ENCODE peak calls at places on chromosomes 5 and 9, in five cellular contexts. M is BE2C, G is GM23338, B is small intestine, P is cardiac muscle cell. F is an unnamed sample. For H3K36me3, the result is how much of the 10 kb centered on the place peaks cover.

GRCh38 chr5:31133488-31133887 is 60.0 kb upstream of the CDH6 start:
- DNase-seq in M (no peak), G (no peak), B (no peak), P (peak), F (no peak)

GRCh38 chr5:111641533-111642230 is 115.3 kb downstream of the NREP start:
- DNase-seq in M (no peak), G (no peak), B (no peak), P (peak), F (no peak)

GRCh38 chr5:168366124-168366523 is 74.7 kb downstream of the WWC1 start:
- DNase-seq in M (no peak), G (no peak), B (no peak), P (peak), F (no peak)

GRCh38 chr5:146284016-146284415 is 54.6 kb upstream of the POU4F3 start:
- DNase-seq in M (no peak), G (no peak), B (no peak), P (no peak), F (no peak)

GRCh38 chr5:106757672-106758071 is 913.1 kb downstream of the EFNA5 start:
- DNase-seq in M (no peak), G (no peak), B (no peak), P (no peak), F (no peak)

GRCh38 chr9:79862921-79863890 is 291.4 kb downstream of the TLE4 start:
- DNase-seq in M (no peak), G (no peak), B (no peak), P (no peak), F (no peak)

GRCh38 chr5:51387854-51388320 is 4.6 kb downstream of the ISL1 start:
- DNase-seq in M (peak), G (peak), B (no peak), P (no peak), F (no peak)

GRCh38 chr9:100595391-100596199 is 17.7 kb downstream of the CAVIN4 start:
- DNase-seq in M (peak), G (peak), B (peak), P (peak), F (no peak)

GRCh38 chr9:16213781-16214515 is 656.5 kb downstream of the BNC2 start:
- DNase-seq in M (no peak), G (no peak), B (no peak), P (peak), F (peak)

GRCh38 chr5:91632871-91633270 is 249.8 kb upstream of the ARRDC3 start:
- DNase-seq in M (no peak), G (no peak), B (no peak), P (no peak), F (no peak)

GRCh38 chr9:79701651-79702050 is 129.9 kb downstream of the TLE4 start:
- DNase-seq in M (no peak), G (no peak), B (no peak), P (no peak), F (peak)

DNA sequence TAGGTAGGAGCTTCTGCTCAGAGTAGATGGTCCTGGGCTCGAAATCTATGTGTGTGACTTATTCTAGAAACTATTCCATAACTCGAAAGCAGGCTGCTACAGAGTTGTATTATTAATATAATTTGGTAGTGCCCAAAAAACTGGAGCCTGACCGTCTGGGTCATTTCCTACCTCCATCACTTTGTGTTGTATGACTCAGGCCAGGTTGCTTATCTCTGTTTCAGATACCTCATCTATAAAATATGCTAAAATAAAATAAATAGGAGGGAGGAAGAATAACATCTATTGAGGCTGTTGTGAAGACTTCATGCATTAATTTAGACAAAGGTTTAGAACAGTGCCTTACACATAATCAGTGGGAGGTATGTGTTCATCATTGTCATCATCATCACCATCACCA is 57.7 kb downstream of the PDE4D start:
- DNase-seq in M (no peak), G (no peak), B (no peak), P (no peak), F (no peak)
- H3K36me3 ChIP-seq in M (under half), G (under half), B (under half), P (under half), F (under half)

DNA sequence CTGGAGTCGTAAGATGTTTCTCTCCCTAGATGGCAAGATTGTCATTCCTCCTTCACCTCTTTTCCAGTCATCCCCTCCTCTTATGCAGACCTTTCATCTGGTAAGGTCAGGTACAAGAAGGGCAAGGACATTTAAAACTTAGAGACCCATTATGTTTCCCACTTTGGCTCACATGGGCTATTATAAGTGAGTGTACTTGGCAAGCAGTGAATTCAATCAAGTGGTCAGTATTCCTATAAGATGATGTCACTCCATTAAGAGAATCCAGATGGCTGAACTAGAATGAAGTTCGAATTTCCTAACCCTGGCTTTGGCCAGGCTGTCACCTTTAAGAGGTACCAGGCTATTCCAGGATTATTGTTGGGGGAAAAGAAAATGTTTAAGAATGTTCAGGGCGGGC is 32.2 kb downstream of the ZNF131 start:
- DNase-seq in M (no peak), G (no peak), B (no peak), P (no peak), F (no peak)
- H3K36me3 ChIP-seq in M (under half), G (under half), B (under half), P (under half), F (under half)

GRCh38 chr9:121774715-121775613 is 123.5 kb downstream of the DAB2IP start:
- DNase-seq in M (peak), G (no peak), B (no peak), P (no peak), F (peak)
- H3K36me3 ChIP-seq in M (under half), G (under half), B (under half), P (half or more), F (half or more)

GRCh38 chr9:123138156-123138555 is 104.7 kb downstream of the GPR21 start:
- DNase-seq in M (no peak), G (no peak), B (no peak), P (no peak), F (no peak)
- H3K36me3 ChIP-seq in M (under half), G (under half), B (under half), P (under half), F (under half)

F was measured in ascending aorta.